ENCODE peak calls at places on chromosome 5, in seven cellular contexts. One of them, this sample, is unnamed.

GRCh38 chr5:103466494-103466893 is 96.1 kb downstream of the NUDT12 start:
- DNase-seq in fibroblast of villous mesenchyme: peak
- DNase-seq in activated T-cell treated with anti-CD3 and anti-CD28 coated beads for 4 hours: no peak
- DNase-seq in NCI-H2171 treated with DMSO at 0.1 percent for 48 hours: no peak
- DNase-seq in GM20000: no peak
- DNase-seq in Peyer's patch: no peak
- DNase-seq in NCI-H1092: no peak
- DNase-seq in this sample: no peak

GRCh38 chr5:14035859-14036440 is 91.5 kb upstream of the DNAH5 start:
- DNase-seq in fibroblast of villous mesenchyme: peak
- DNase-seq in NCI-H1092: no peak
- DNase-seq in GM20000: peak
- DNase-seq in NCI-H2171 treated with DMSO at 0.1 percent for 48 hours: peak
- DNase-seq in Peyer's patch: no peak
- DNase-seq in activated T-cell treated with anti-CD3 and anti-CD28 coated beads for 4 hours: no peak
- DNase-seq in this sample: no peak

GRCh38 chr5:151509231-151509630 is 61.8 kb downstream of the SLC36A1 start:
- DNase-seq in fibroblast of villous mesenchyme: no peak
- DNase-seq in GM20000: no peak
- DNase-seq in NCI-H2171 treated with DMSO at 0.1 percent for 48 hours: peak
- DNase-seq in Peyer's patch: no peak
- DNase-seq in NCI-H1092: no peak
- DNase-seq in activated T-cell treated with anti-CD3 and anti-CD28 coated beads for 4 hours: no peak
- DNase-seq in this sample: no peak

GRCh38 chr5:168047043-168047668 is 244.3 kb upstream of the WWC1 start:
- DNase-seq in GM20000: peak
- DNase-seq in NCI-H1092: peak
- DNase-seq in activated T-cell treated with anti-CD3 and anti-CD28 coated beads for 4 hours: no peak
- DNase-seq in Peyer's patch: no peak
- DNase-seq in fibroblast of villous mesenchyme: peak
- DNase-seq in NCI-H2171 treated with DMSO at 0.1 percent for 48 hours: peak
- DNase-seq in this sample: peak

GRCh38 chr5:25119654-25120053 is 474.9 kb upstream of the CDH10 start:
- DNase-seq in NCI-H1092: no peak
- DNase-seq in NCI-H2171 treated with DMSO at 0.1 percent for 48 hours: peak
- DNase-seq in GM20000: peak
- DNase-seq in Peyer's patch: no peak
- DNase-seq in activated T-cell treated with anti-CD3 and anti-CD28 coated beads for 4 hours: no peak
- DNase-seq in fibroblast of villous mesenchyme: no peak
- DNase-seq in this sample: no peak

GRCh38 chr5:141814064-141814982 is 63.9 kb downstream of the PCDH1 start:
- DNase-seq in NCI-H1092: peak
- DNase-seq in GM20000: peak
- DNase-seq in NCI-H2171 treated with DMSO at 0.1 percent for 48 hours: no peak
- DNase-seq in fibroblast of villous mesenchyme: peak
- DNase-seq in activated T-cell treated with anti-CD3 and anti-CD28 coated beads for 4 hours: peak
- DNase-seq in Peyer's patch: peak
- DNase-seq in this sample: peak

GRCh38 chr5:61386062-61386800 is 54.2 kb downstream of the ZSWIM6 start:
- DNase-seq in GM20000: no peak
- DNase-seq in fibroblast of villous mesenchyme: peak
- DNase-seq in NCI-H2171 treated with DMSO at 0.1 percent for 48 hours: no peak
- DNase-seq in Peyer's patch: no peak
- DNase-seq in activated T-cell treated with anti-CD3 and anti-CD28 coated beads for 4 hours: no peak
- DNase-seq in NCI-H1092: peak
- DNase-seq in this sample: no peak

GRCh38 chr5:141476132-141476909 is 555 bp downstream of the PCDHGC3 start:
- DNase-seq in GM20000: peak
- DNase-seq in Peyer's patch: peak
- DNase-seq in NCI-H2171 treated with DMSO at 0.1 percent for 48 hours: peak
- DNase-seq in fibroblast of villous mesenchyme: peak
- DNase-seq in NCI-H1092: no peak
- DNase-seq in activated T-cell treated with anti-CD3 and anti-CD28 coated beads for 4 hours: no peak
- DNase-seq in this sample: peak

This sample was measured in cerebellum.